ENCODE peak calls at places on chromosome 17, in four cellular contexts. C is tibial artery, M is frontal cortex, T is astrocyte of the cerebellum. Q is an unnamed sample.

GRCh38 chr17:7262192-7263070 is at the start of gene CLDN7:
- DNase-seq in C (no peak), M (no peak), T (no peak), Q (no peak)

GRCh38 chr17:1646199-1646875 is 805 bp upstream of the SCARF1 start:
- DNase-seq in C (no peak), M (no peak), T (no peak), Q (no peak)

GRCh38 chr17:7959503-7960253 is 27.7 kb downstream of the CNTROB start:
- DNase-seq in C (no peak), M (no peak), T (no peak), Q (no peak)

GRCh38 chr17:58337126-58337599 is 8.6 kb upstream of the TSPOAP1 start:
- DNase-seq in C (no peak), M (no peak), T (no peak), Q (no peak)

GRCh38 chr17:75406222-75406615 is 741 bp upstream of the GRB2 start:
- DNase-seq in C (no peak), M (peak), T (no peak), Q (no peak)

GRCh38 chr17:70139449-70139993 is 29.8 kb upstream of the KCNJ2 start:
- DNase-seq in C (no peak), M (no peak), T (no peak), Q (no peak)

GRCh38 chr17:49861150-49861884 is 13.4 kb upstream of the TAC4 start:
- DNase-seq in C (no peak), M (peak), T (peak), Q (no peak)

GRCh38 chr17:28193241-28193640 is 125.8 kb upstream of the TMEM97 start:
- DNase-seq in C (peak), M (no peak), T (no peak), Q (no peak)

GRCh38 chr17:10875411-10875810 is 37.5 kb upstream of the PIRT start:
- DNase-seq in C (no peak), M (no peak), T (no peak), Q (no peak)

GRCh38 chr17:1714488-1714979 is 4.4 kb upstream of the TLCD2 start:
- DNase-seq in C (peak), M (peak), T (peak), Q (peak)

GRCh38 chr17:76193616-76194015 is 46.7 kb downstream of the RNF157 start:
- DNase-seq in C (no peak), M (no peak), T (no peak), Q (no peak)

GRCh38 chr17:8155341-8156173 is 3.4 kb upstream of the PER1 start:
- DNase-seq in C (no peak), M (no peak), T (no peak), Q (no peak)

GRCh38 chr17:75645889-75646625 is 12.8 kb downstream of the SMIM5 start:
- DNase-seq in C (peak), M (peak), T (no peak), Q (no peak)

GRCh38 chr17:18267927-18268711 is 7.7 kb downstream of the MIEF2 start:
- DNase-seq in C (no peak), M (no peak), T (no peak), Q (no peak)

GRCh38 chr17:82414548-82415281 is 3.4 kb upstream of the HEXD start:
- DNase-seq in C (peak), M (peak), T (peak), Q (no peak)

GRCh38 chr17:1485311-1485747 is 7.2 kb downstream of the MYO1C start:
- DNase-seq in C (no peak), M (no peak), T (no peak), Q (no peak)

GRCh38 chr17:30519707-30520106 is 42.5 kb downstream of the GOSR1 start:
- DNase-seq in C (no peak), M (no peak), T (peak), Q (peak)

GRCh38 chr17:20271016-20271610 is 196.2 kb downstream of the LGALS9B start:
- DNase-seq in C (no peak), M (no peak), T (no peak), Q (no peak)

GRCh38 chr17:42843358-42843934 is 934 bp upstream of the AOC2 start:
- DNase-seq in C (peak), M (peak), T (peak), Q (no peak)

GRCh38 chr17:66397486-66397885 is 95.1 kb downstream of the PRKCA start:
- DNase-seq in C (no peak), M (no peak), T (no peak), Q (no peak)